ENCODE peak calls at places on chromosomes 3 and 15, in eight cellular contexts. C is CD4-positive, alpha-beta T cell; G is CD8-positive, alpha-beta memory T cell; W is ascending aorta; Q is upper lobe of right lung; U is uterus; A is A673; L is tibial artery. B is an unnamed sample.

GRCh38 chr3:156373095-156373494 is 181.8 kb downstream of the SSR3 start:
- DNase-seq in G (no peak), L (no peak), Q (no peak), W (no peak), U (no peak), C (no peak), A (peak), B (no peak)

GRCh38 chr3:32460031-32460749 is 42.5 kb downstream of the CMTM6 start:
- DNase-seq in W (no peak), U (no peak), G (peak), Q (no peak), A (no peak), L (no peak), C (peak), B (no peak)

GRCh38 chr3:131110087-131110486 is 83.4 kb downstream of the NEK11 start:
- DNase-seq in W (no peak), C (no peak), Q (no peak), A (peak), G (no peak), U (no peak), L (no peak), B (no peak)

GRCh38 chr3:136149569-136150136 is 46.5 kb downstream of the MSL2 start:
- DNase-seq in U (no peak), C (no peak), G (no peak), A (peak), W (no peak), L (no peak), Q (no peak), B (no peak)

GRCh38 chr3:101270158-101270557 is 50.2 kb downstream of the IMPG2 start:
- DNase-seq in Q (no peak), W (no peak), U (no peak), L (no peak), G (no peak), A (no peak), C (no peak), B (no peak)

GRCh38 chr3:39848365-39848764 is 39.0 kb downstream of the MYRIP start:
- DNase-seq in A (no peak), C (no peak), G (no peak), L (no peak), U (no peak), W (no peak), Q (no peak), B (no peak)

GRCh38 chr3:69364354-69364753 is 21.5 kb downstream of the FRMD4B start:
- DNase-seq in W (no peak), Q (no peak), G (no peak), L (no peak), C (no peak), A (no peak), U (no peak), B (no peak)

GRCh38 chr3:111215481-111215880 is 143.9 kb downstream of the NECTIN3 start:
- DNase-seq in C (no peak), L (no peak), Q (no peak), W (no peak), G (no peak), A (no peak), U (no peak), B (no peak)

GRCh38 chr3:47420044-47420430 is 39.2 kb downstream of the PTPN23 start:
- DNase-seq in W (no peak), Q (no peak), A (no peak), G (no peak), U (no peak), C (no peak), L (no peak), B (no peak)

GRCh38 chr15:39426552-39427532 is 154.0 kb upstream of the THBS1 start:
- DNase-seq in W (peak), Q (peak), U (no peak), G (peak), A (no peak), L (peak), C (peak), B (no peak)

GRCh38 chr15:70474682-70475438 is 288.5 kb downstream of the UACA start:
- DNase-seq in U (peak), W (peak), G (no peak), L (peak), C (no peak), A (peak), Q (peak), B (peak)

GRCh38 chr3:114418724-114419543 is 125.1 kb downstream of the TIGIT start:
- DNase-seq in L (no peak), G (no peak), A (peak), W (no peak), C (no peak), Q (no peak), U (no peak), B (peak)
- H3K27ac ChIP-seq in L (peak), G (no peak), A (no peak), W (peak), C (no peak), Q (peak), U (peak), B (peak)

DNA sequence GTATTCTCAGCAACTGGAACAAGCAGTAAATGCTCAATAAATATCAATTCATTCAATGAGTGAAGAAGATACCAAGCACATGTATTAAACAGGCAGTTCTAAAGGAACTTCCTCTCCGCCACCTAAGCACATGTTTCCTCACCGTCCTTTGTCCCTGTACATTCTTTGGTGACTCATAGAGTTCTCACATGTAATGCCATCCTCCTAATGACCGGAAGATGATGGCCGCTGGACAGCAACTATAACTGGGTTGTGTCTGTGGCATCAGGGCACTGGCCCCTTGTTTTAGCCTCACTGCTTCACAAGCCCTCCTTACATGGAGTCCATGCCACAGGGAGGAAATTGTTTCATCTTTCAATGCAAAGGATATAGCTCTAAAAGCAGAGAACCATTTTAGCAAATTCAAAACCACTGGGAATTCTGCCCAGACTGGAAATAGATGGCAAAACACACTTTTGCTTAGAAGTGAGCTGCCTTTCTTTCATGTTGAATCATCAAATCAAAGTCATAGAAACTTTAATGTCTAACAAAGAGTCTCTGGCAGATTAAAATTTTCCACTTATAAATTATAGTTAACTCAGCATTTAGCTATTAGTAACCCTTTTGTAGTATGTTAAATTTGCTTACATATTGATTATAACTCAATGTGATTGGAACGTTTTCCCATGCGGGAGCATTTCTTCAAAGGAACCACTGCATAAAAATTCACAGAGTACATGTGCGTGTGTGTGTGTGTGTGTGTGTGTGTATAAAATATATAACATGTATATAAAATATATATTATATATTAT is 74.1 kb downstream of the GAP43 start:
- DNase-seq in G (no peak), U (no peak), W (no peak), L (no peak), Q (no peak), C (no peak), A (peak), B (no peak)
- H3K27ac ChIP-seq in G (no peak), U (no peak), W (no peak), L (no peak), Q (no peak), C (no peak), A (no peak), B (no peak)

DNA sequence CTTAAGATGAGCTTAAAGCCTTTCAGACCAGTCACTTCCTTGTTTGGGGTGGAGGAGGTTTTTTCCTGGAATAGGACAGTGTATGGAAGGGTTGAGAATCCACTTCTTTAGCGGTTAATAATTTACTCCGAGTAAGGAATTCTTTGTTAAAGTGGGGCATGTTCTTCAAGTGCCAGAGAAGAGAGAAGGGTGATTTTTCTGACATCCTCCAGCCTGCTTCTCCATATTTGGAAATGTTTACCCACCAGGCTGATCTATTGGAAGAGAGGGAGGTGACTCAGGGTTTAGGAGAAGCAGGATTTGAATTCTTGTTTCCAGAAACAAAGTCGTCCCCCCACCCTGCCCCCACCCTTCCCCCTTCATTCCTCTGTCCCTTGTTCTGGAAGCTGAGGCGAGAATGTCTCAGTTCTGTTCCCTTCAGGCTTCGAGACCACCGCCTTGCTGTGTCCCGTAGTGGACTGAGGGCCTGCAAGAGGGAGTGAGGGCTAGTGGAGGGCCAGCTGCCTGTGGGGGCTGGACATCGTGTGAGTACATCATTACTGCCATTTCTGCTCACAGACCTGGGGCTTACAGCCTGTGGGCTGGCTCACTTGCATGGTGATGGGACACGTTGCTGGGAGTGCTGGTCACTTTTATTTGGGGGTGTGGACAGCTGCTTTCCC is 58.5 kb downstream of the LPP start:
- DNase-seq in C (no peak), Q (no peak), A (no peak), L (peak), W (no peak), G (no peak), U (peak), B (peak)
- H3K27ac ChIP-seq in C (no peak), Q (peak), A (no peak), L (peak), W (peak), G (no peak), U (peak), B (peak)

GRCh38 chr3:48503406-48504050 is 446 bp downstream of the SHISA5 start:
- DNase-seq in Q (peak), L (peak), W (peak), C (no peak), G (no peak), A (no peak), U (peak), B (no peak)

GRCh38 chr3:48504051-48504946 is at the start of gene SHISA5:
- DNase-seq in W (peak), C (peak), A (peak), G (peak), U (peak), Q (peak), L (peak), B (no peak)

GRCh38 chr3:48505146-48505545 is 1.2 kb upstream of the SHISA5 start:
- DNase-seq in W (no peak), A (no peak), G (no peak), Q (no peak), L (no peak), U (no peak), C (no peak), B (no peak)

GRCh38 chr3:48511551-48511950 is 7.6 kb upstream of the SHISA5 start:
- DNase-seq in Q (no peak), W (no peak), C (no peak), U (no peak), L (no peak), G (no peak), A (no peak), B (no peak)

DNA sequence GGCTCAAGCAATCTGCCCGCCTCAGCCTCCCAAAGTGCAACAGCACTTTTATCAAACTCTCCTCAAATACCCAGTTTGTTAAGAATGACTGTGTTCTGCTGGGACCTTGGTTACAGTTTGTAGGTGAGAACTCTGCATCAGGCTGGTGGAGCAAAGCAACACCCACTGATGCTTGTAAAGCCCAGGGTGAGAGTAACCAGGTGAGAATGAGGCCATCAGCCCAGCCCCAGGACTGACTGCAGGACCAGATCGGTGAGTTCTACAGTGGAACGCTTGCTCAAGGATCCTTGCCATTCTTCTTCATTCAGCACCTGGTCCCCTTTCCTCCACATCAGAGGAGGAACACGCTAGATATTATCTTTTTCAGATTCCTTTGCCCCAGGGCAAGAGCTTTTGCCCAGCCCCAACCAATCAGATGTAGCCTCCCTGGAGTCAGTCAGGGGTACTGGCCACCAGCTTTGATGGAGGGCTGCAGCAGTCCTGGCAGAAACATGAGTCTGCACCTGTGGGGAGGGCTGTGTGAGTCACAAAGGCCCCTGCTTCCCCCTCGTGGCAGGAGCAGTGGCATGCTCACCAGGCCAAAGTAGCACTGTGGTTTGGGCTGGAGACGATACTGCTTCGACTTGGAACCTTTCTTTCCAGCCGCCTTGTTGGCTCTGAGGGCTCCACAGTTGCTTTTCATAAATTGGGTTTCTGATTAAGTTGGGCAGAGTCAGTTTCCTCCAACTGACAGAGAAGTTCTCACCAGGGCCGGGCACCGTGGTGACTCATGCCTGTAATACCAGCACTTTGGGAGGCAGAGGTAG is 3.5 kb upstream of the SHISA5 start:
- DNase-seq in G (peak), L (peak), A (peak), U (peak), Q (peak), C (peak), W (peak), B (no peak)
- H3K27ac ChIP-seq in G (no peak), L (peak), A (no peak), U (no peak), Q (no peak), C (no peak), W (peak), B (no peak)

GRCh38 chr15:57158997-57159668 is 217.2 kb upstream of the CGNL1 start:
- DNase-seq in W (no peak), L (no peak), A (no peak), Q (no peak), G (no peak), C (no peak), U (no peak), B (no peak)

GRCh38 chr15:57158589-57158988 is 217.7 kb upstream of the CGNL1 start:
- DNase-seq in W (no peak), A (peak), G (no peak), Q (no peak), C (no peak), L (no peak), U (no peak), B (no peak)

GRCh38 chr15:57160823-57161560 is 215.3 kb upstream of the CGNL1 start:
- DNase-seq in C (no peak), W (no peak), A (no peak), G (no peak), U (no peak), L (no peak), Q (no peak), B (no peak)

GRCh38 chr15:57156210-57156887 is 220.0 kb upstream of the CGNL1 start:
- DNase-seq in Q (no peak), A (peak), G (no peak), L (no peak), C (no peak), W (no peak), U (no peak), B (no peak)

DNA sequence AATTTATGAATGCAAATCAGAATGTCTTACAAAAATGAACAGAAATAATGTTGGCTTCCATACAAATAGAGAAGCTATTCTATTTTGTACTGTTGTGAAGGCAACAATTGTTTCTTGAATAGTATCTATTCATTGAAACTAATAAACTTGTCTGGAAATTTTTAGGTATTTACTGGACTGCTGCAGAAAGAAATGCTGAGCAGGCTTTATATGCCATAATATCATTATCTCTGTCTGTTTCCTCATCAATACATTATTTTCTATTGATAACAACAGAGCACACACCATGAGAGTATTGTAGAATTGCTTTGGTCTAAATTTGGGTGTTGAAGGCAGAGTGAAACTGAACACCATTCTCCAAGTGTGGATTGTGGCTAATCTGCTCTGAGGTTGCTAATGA is 216.5 kb upstream of the CGNL1 start:
- DNase-seq in L (no peak), U (no peak), G (no peak), Q (no peak), A (no peak), W (no peak), C (no peak), B (no peak)
- H3K27ac ChIP-seq in L (no peak), U (no peak), G (no peak), Q (no peak), A (peak), W (no peak), C (no peak), B (no peak)